ENCODE peak calls at places on chromosomes 5 and 9, in nine cellular contexts. One of them, this sample, is unnamed.
A peak's percentile ranks its signal among the peaks of the same experiment; 100 is the strongest.

GRCh38 chr9:73402081-73403028 is 250.7 kb downstream of the ANXA1 start:
- DNase-seq in CD4-positive, alpha-beta T cell: no peak
- DNase-seq in AG09319: no peak
- DNase-seq in heart right ventricle: no peak
- DNase-seq in upper lobe of right lung: no peak
- DNase-seq in MCF 10A: peak; percentile 8
- DNase-seq in ovary: no peak
- DNase-seq in HL-60: no peak
- DNase-seq in GM20000: no peak
- DNase-seq in this sample: no peak

GRCh38 chr9:124198948-124199347 is 58.8 kb upstream of the NEK6 start:
- DNase-seq in HL-60: no peak
- DNase-seq in heart right ventricle: no peak
- DNase-seq in GM20000: no peak
- DNase-seq in MCF 10A: no peak
- DNase-seq in AG09319: no peak
- DNase-seq in ovary: no peak
- DNase-seq in CD4-positive, alpha-beta T cell: no peak
- DNase-seq in upper lobe of right lung: no peak
- DNase-seq in this sample: no peak

GRCh38 chr9:20990867-20991266 is 40.6 kb downstream of the HACD4 start:
- DNase-seq in ovary: no peak
- DNase-seq in MCF 10A: no peak
- DNase-seq in upper lobe of right lung: no peak
- DNase-seq in CD4-positive, alpha-beta T cell: no peak
- DNase-seq in GM20000: no peak
- DNase-seq in AG09319: no peak
- DNase-seq in HL-60: peak; percentile 84
- DNase-seq in heart right ventricle: peak; percentile 24
- DNase-seq in this sample: no peak

GRCh38 chr9:38620483-38621433 is at the start of gene ANKRD18A:
- DNase-seq in CD4-positive, alpha-beta T cell: peak; percentile 60
- DNase-seq in AG09319: peak; percentile 7
- DNase-seq in HL-60: peak; percentile 91
- DNase-seq in ovary: peak; percentile 65
- DNase-seq in upper lobe of right lung: peak; percentile 95
- DNase-seq in heart right ventricle: peak; percentile 42
- DNase-seq in GM20000: peak; percentile 78
- DNase-seq in MCF 10A: peak; percentile 96
- DNase-seq in this sample: peak; percentile 75

GRCh38 chr9:89940625-89941024 is 335.8 kb downstream of the GADD45G start:
- DNase-seq in MCF 10A: peak; percentile 8
- DNase-seq in GM20000: no peak
- DNase-seq in CD4-positive, alpha-beta T cell: no peak
- DNase-seq in heart right ventricle: no peak
- DNase-seq in AG09319: no peak
- DNase-seq in upper lobe of right lung: no peak
- DNase-seq in ovary: no peak
- DNase-seq in HL-60: no peak
- DNase-seq in this sample: no peak

GRCh38 chr9:98831636-98832035 is 24.2 kb downstream of the GALNT12 start:
- DNase-seq in AG09319: no peak
- DNase-seq in upper lobe of right lung: no peak
- DNase-seq in ovary: no peak
- DNase-seq in heart right ventricle: no peak
- DNase-seq in CD4-positive, alpha-beta T cell: no peak
- DNase-seq in MCF 10A: no peak
- DNase-seq in HL-60: no peak
- DNase-seq in GM20000: no peak
- DNase-seq in this sample: no peak

GRCh38 chr9:4324513-4324912 is 24.6 kb upstream of the GLIS3 start:
- DNase-seq in ovary: no peak
- DNase-seq in GM20000: no peak
- DNase-seq in AG09319: no peak
- DNase-seq in upper lobe of right lung: no peak
- DNase-seq in HL-60: no peak
- DNase-seq in MCF 10A: peak; percentile 57
- DNase-seq in heart right ventricle: no peak
- DNase-seq in CD4-positive, alpha-beta T cell: no peak
- DNase-seq in this sample: no peak

GRCh38 chr9:34451545-34451944 is 6.8 kb downstream of the FAM219A start:
- DNase-seq in heart right ventricle: no peak
- DNase-seq in HL-60: no peak
- DNase-seq in AG09319: no peak
- DNase-seq in GM20000: peak; percentile 43
- DNase-seq in CD4-positive, alpha-beta T cell: no peak
- DNase-seq in upper lobe of right lung: no peak
- DNase-seq in ovary: no peak
- DNase-seq in MCF 10A: no peak
- DNase-seq in this sample: peak; percentile 40

GRCh38 chr5:58127486-58128220 is 332.2 kb downstream of the PLK2 start:
- DNase-seq in GM20000: no peak
- DNase-seq in heart right ventricle: no peak
- DNase-seq in CD4-positive, alpha-beta T cell: no peak
- DNase-seq in HL-60: no peak
- DNase-seq in AG09319: no peak
- DNase-seq in MCF 10A: no peak
- DNase-seq in upper lobe of right lung: no peak
- DNase-seq in ovary: no peak
- DNase-seq in this sample: no peak

GRCh38 chr9:35105126-35105525 is 2.2 kb upstream of the STOML2 start:
- DNase-seq in upper lobe of right lung: peak; percentile 16
- DNase-seq in ovary: no peak
- DNase-seq in AG09319: no peak
- DNase-seq in GM20000: no peak
- DNase-seq in CD4-positive, alpha-beta T cell: no peak
- DNase-seq in HL-60: no peak
- DNase-seq in heart right ventricle: no peak
- DNase-seq in MCF 10A: no peak
- DNase-seq in this sample: no peak

GRCh38 chr5:58016329-58016728 is 443.6 kb downstream of the PLK2 start:
- DNase-seq in AG09319: peak; percentile 67
- DNase-seq in ovary: no peak
- DNase-seq in heart right ventricle: no peak
- DNase-seq in HL-60: no peak
- DNase-seq in MCF 10A: peak; percentile 96
- DNase-seq in CD4-positive, alpha-beta T cell: no peak
- DNase-seq in upper lobe of right lung: no peak
- DNase-seq in GM20000: no peak
- DNase-seq in this sample: no peak

GRCh38 chr9:31950756-31951155 is 433.7 kb upstream of the ACO1 start:
- DNase-seq in AG09319: no peak
- DNase-seq in ovary: no peak
- DNase-seq in heart right ventricle: no peak
- DNase-seq in GM20000: no peak
- DNase-seq in MCF 10A: no peak
- DNase-seq in HL-60: no peak
- DNase-seq in CD4-positive, alpha-beta T cell: no peak
- DNase-seq in upper lobe of right lung: no peak
- DNase-seq in this sample: no peak
- TF ChIP-seq CTCF in AG09319: no peak
- TF ChIP-seq CTCF in ovary: no peak
- TF ChIP-seq CTCF in heart right ventricle: no peak
- TF ChIP-seq CTCF in GM20000: no peak
- TF ChIP-seq CTCF in MCF 10A: no peak
- TF ChIP-seq CTCF in HL-60: no peak
- TF ChIP-seq CTCF in CD4-positive, alpha-beta T cell: no peak
- TF ChIP-seq CTCF in upper lobe of right lung: no peak
- TF ChIP-seq CTCF in this sample: no peak

GRCh38 chr9:100013573-100013972 is 85.2 kb downstream of the ERP44 start:
- DNase-seq in MCF 10A: no peak
- DNase-seq in AG09319: no peak
- DNase-seq in heart right ventricle: no peak
- DNase-seq in CD4-positive, alpha-beta T cell: no peak
- DNase-seq in GM20000: no peak
- DNase-seq in upper lobe of right lung: no peak
- DNase-seq in ovary: no peak
- DNase-seq in HL-60: no peak
- DNase-seq in this sample: no peak

GRCh38 chr9:100014846-100015245 is 84.0 kb downstream of the ERP44 start:
- DNase-seq in HL-60: no peak
- DNase-seq in MCF 10A: no peak
- DNase-seq in AG09319: no peak
- DNase-seq in upper lobe of right lung: no peak
- DNase-seq in ovary: no peak
- DNase-seq in heart right ventricle: no peak
- DNase-seq in GM20000: no peak
- DNase-seq in CD4-positive, alpha-beta T cell: no peak
- DNase-seq in this sample: no peak

GRCh38 chr9:100011062-100011681 is 87.6 kb downstream of the ERP44 start:
- DNase-seq in CD4-positive, alpha-beta T cell: peak; percentile 13
- DNase-seq in HL-60: peak; percentile 55
- DNase-seq in upper lobe of right lung: no peak
- DNase-seq in AG09319: peak; percentile 8
- DNase-seq in GM20000: peak; percentile 48
- DNase-seq in ovary: no peak
- DNase-seq in heart right ventricle: no peak
- DNase-seq in MCF 10A: peak; percentile 60
- DNase-seq in this sample: peak; percentile 51
- TF ChIP-seq CTCF in CD4-positive, alpha-beta T cell: peak; percentile 73
- TF ChIP-seq CTCF in HL-60: no peak
- TF ChIP-seq CTCF in upper lobe of right lung: peak; percentile 67
- TF ChIP-seq CTCF in AG09319: peak; percentile 31
- TF ChIP-seq CTCF in GM20000: no peak
- TF ChIP-seq CTCF in ovary: no peak
- TF ChIP-seq CTCF in heart right ventricle: peak; percentile 55
- TF ChIP-seq CTCF in MCF 10A: peak; percentile 62
- TF ChIP-seq CTCF in this sample: peak; percentile 27

DNA sequence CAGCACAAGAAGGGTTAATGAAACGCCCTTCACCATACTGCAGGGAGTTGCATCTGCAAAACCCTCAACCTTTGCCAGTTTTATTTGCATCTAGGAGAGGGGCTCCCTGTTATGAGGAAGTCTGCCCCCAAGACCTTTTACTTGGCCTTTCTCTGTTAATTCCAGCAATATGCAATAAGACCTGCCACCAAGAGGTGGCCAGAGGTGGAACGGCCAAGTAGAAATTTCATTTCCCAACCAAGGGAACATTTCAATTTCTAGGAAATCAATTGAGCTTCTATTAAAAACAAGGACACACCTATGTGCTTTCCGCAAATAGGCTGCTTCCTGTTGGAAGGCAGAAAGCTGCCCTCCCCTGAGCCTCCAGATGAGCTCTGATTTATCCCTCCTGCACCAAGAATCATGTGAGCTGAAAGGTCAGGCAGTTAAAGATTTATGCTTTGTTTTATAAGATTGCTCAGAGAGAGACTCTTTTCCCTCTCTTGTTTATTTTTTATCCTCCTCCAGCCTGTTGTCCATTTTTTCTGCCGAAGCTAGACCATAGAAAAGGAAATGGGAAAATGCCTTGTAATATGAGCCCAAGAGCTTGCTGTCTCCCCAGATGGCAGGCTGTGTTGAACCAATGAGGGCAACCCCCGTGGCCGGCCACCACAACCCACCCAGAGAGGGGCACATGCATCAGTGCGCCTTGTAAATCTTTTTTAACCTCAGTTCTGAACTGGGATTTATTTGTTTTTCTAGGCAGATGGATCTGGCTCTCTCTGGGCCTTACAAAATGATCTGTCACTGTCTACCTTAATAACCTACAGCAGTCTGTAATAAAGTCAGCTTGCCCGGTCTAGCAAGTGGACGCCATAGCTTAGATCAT is 572.8 kb downstream of the TLE1 start:
- DNase-seq in heart right ventricle: no peak
- DNase-seq in MCF 10A: no peak
- DNase-seq in ovary: no peak
- DNase-seq in GM20000: no peak
- DNase-seq in HL-60: no peak
- DNase-seq in CD4-positive, alpha-beta T cell: no peak
- DNase-seq in upper lobe of right lung: no peak
- DNase-seq in AG09319: no peak
- DNase-seq in this sample: no peak
- TF ChIP-seq CTCF in heart right ventricle: no peak
- TF ChIP-seq CTCF in MCF 10A: no peak
- TF ChIP-seq CTCF in ovary: no peak
- TF ChIP-seq CTCF in GM20000: no peak
- TF ChIP-seq CTCF in HL-60: no peak
- TF ChIP-seq CTCF in CD4-positive, alpha-beta T cell: no peak
- TF ChIP-seq CTCF in upper lobe of right lung: no peak
- TF ChIP-seq CTCF in AG09319: no peak
- TF ChIP-seq CTCF in this sample: no peak

DNA sequence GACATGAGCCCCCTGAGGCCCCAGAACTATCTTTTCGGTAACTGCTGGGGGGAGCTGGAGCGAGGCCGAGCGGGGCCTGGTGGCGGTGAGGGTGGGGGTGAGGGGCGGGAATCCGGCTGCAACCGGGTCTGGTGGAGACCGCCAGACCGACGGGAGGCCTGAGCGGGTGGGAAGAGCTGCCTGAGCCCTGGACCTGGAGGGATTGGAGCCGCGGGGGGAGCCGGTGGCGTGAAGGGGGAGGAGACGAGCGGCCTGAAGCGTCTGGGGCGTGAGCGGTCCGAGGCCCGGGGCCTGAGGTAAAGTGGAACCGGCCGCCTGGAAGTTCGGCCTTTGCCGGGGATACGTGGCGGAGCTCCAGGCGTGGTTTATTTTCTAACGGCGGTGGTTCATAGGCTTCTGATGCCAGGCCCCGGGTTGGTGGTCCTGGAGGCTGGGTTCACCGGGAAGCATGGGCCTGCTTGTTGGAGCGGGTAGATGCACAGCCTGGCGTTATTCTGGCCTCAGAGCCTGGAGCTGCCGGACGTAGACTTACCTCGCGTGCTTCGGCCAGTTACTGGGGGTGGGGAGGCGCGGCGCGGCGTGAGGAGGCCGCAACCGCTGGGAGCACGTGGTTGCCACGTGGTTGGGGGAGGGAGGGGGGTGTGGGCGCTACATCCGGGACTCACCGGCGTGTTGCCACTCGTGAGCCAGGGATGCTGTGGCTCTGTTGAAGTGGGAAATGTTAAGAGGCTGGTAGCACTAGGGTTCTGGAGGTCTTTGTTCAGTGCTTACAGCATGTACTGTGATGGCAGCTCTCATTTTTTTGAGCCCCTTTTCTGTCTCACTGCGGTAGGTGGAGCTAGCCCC is 544 bp downstream of the NPM1 start:
- DNase-seq in HL-60: peak; percentile 82
- DNase-seq in heart right ventricle: peak; percentile 73
- DNase-seq in GM20000: peak; percentile 76
- DNase-seq in CD4-positive, alpha-beta T cell: peak; percentile 77
- DNase-seq in upper lobe of right lung: peak; percentile 92
- DNase-seq in ovary: peak; percentile 88
- DNase-seq in AG09319: peak; percentile 50
- DNase-seq in MCF 10A: peak; percentile 89
- DNase-seq in this sample: peak; percentile 76
- TF ChIP-seq CTCF in HL-60: no peak
- TF ChIP-seq CTCF in heart right ventricle: no peak
- TF ChIP-seq CTCF in GM20000: no peak
- TF ChIP-seq CTCF in CD4-positive, alpha-beta T cell: no peak
- TF ChIP-seq CTCF in upper lobe of right lung: no peak
- TF ChIP-seq CTCF in ovary: no peak
- TF ChIP-seq CTCF in AG09319: no peak
- TF ChIP-seq CTCF in MCF 10A: no peak
- TF ChIP-seq CTCF in this sample: no peak